ENCODE peak calls at places on chromosomes 4 and X, in seven cellular contexts. One of them, this sample, is unnamed. For H3K4me1, the result is how much of the 10 kb centered on the place peaks cover.

GRCh38 chr4:134624365-134624764 is 422.8 kb upstream of the PABPC4L start:
- DNase-seq in MM.1S: no peak
- DNase-seq in HCT116: no peak
- DNase-seq in OCI-LY7: no peak
- DNase-seq in neural progenitor cell: peak
- DNase-seq in GM23248: no peak
- DNase-seq in PC-3: no peak
- DNase-seq in this sample: peak

GRCh38 chrX:21509912-21510311 is 135.7 kb downstream of the CNKSR2 start:
- DNase-seq in OCI-LY7: no peak
- DNase-seq in GM23248: peak
- DNase-seq in MM.1S: no peak
- DNase-seq in HCT116: no peak
- DNase-seq in PC-3: peak
- DNase-seq in neural progenitor cell: no peak
- DNase-seq in this sample: no peak

GRCh38 chrX:10922158-10922557 is 189.0 kb upstream of the HCCS start:
- DNase-seq in neural progenitor cell: no peak
- DNase-seq in OCI-LY7: no peak
- DNase-seq in MM.1S: no peak
- DNase-seq in GM23248: peak
- DNase-seq in HCT116: no peak
- DNase-seq in PC-3: peak
- DNase-seq in this sample: no peak

GRCh38 chr4:110840221-110840654 is 217.4 kb upstream of the PITX2 start:
- DNase-seq in GM23248: peak
- DNase-seq in neural progenitor cell: no peak
- DNase-seq in HCT116: no peak
- DNase-seq in MM.1S: no peak
- DNase-seq in OCI-LY7: no peak
- DNase-seq in PC-3: peak
- DNase-seq in this sample: no peak

GRCh38 chr4:138728566-138728965 is 287.0 kb upstream of the NOCT start:
- DNase-seq in HCT116: no peak
- DNase-seq in neural progenitor cell: no peak
- DNase-seq in MM.1S: no peak
- DNase-seq in PC-3: peak
- DNase-seq in OCI-LY7: no peak
- DNase-seq in GM23248: no peak
- DNase-seq in this sample: no peak

GRCh38 chrX:86806786-86807185 is 658.5 kb downstream of the DACH2 start:
- DNase-seq in OCI-LY7: peak
- DNase-seq in HCT116: no peak
- DNase-seq in neural progenitor cell: peak
- DNase-seq in MM.1S: peak
- DNase-seq in PC-3: peak
- DNase-seq in GM23248: peak
- DNase-seq in this sample: peak

GRCh38 chrX:47644557-47645091 is 5.7 kb downstream of the ELK1 start:
- DNase-seq in OCI-LY7: no peak
- DNase-seq in GM23248: peak
- DNase-seq in MM.1S: peak
- DNase-seq in HCT116: no peak
- DNase-seq in PC-3: peak
- DNase-seq in neural progenitor cell: peak
- DNase-seq in this sample: peak

GRCh38 chrX:81890476-81890875 is 688.6 kb downstream of the SH3BGRL start:
- DNase-seq in neural progenitor cell: no peak
- DNase-seq in PC-3: peak
- DNase-seq in GM23248: no peak
- DNase-seq in OCI-LY7: no peak
- DNase-seq in HCT116: no peak
- DNase-seq in MM.1S: no peak
- DNase-seq in this sample: no peak

GRCh38 chr4:4428966-4429875 is 42.3 kb downstream of the NSG1 start:
- DNase-seq in HCT116: no peak
- DNase-seq in GM23248: no peak
- DNase-seq in OCI-LY7: no peak
- DNase-seq in MM.1S: no peak
- DNase-seq in PC-3: no peak
- DNase-seq in neural progenitor cell: no peak
- DNase-seq in this sample: no peak

GRCh38 chr4:87781569-87781968 is 17.8 kb upstream of the IBSP start:
- DNase-seq in GM23248: no peak
- DNase-seq in MM.1S: no peak
- DNase-seq in HCT116: no peak
- DNase-seq in neural progenitor cell: no peak
- DNase-seq in OCI-LY7: no peak
- DNase-seq in PC-3: no peak
- DNase-seq in this sample: no peak

GRCh38 chrX:76538860-76539259 is 111.3 kb downstream of the MAGEE1 start:
- DNase-seq in GM23248: no peak
- DNase-seq in OCI-LY7: no peak
- DNase-seq in neural progenitor cell: peak
- DNase-seq in PC-3: no peak
- DNase-seq in HCT116: no peak
- DNase-seq in MM.1S: no peak
- DNase-seq in this sample: peak

GRCh38 chr4:8307126-8307525 is 37.6 kb downstream of the HTRA3 start:
- DNase-seq in MM.1S: no peak
- DNase-seq in OCI-LY7: no peak
- DNase-seq in GM23248: no peak
- DNase-seq in PC-3: no peak
- DNase-seq in neural progenitor cell: no peak
- DNase-seq in HCT116: no peak
- DNase-seq in this sample: no peak

GRCh38 chr4:186798951-186799659 is 75.4 kb upstream of the FAT1 start:
- DNase-seq in OCI-LY7: no peak
- DNase-seq in GM23248: no peak
- DNase-seq in HCT116: no peak
- DNase-seq in neural progenitor cell: no peak
- DNase-seq in MM.1S: peak
- DNase-seq in PC-3: no peak
- DNase-seq in this sample: no peak

GRCh38 chrX:38409289-38409688 is 56.9 kb downstream of the OTC start:
- DNase-seq in neural progenitor cell: no peak
- DNase-seq in MM.1S: no peak
- DNase-seq in GM23248: no peak
- DNase-seq in PC-3: no peak
- DNase-seq in OCI-LY7: no peak
- DNase-seq in HCT116: no peak
- DNase-seq in this sample: peak

GRCh38 chrX:8235026-8235425 is 64.0 kb upstream of the VCX2 start:
- DNase-seq in MM.1S: no peak
- DNase-seq in GM23248: no peak
- DNase-seq in neural progenitor cell: no peak
- DNase-seq in OCI-LY7: no peak
- DNase-seq in HCT116: no peak
- DNase-seq in PC-3: peak
- DNase-seq in this sample: no peak

GRCh38 chr4:79259242-79259641 is 66.6 kb downstream of the NAA11 start:
- DNase-seq in PC-3: no peak
- DNase-seq in HCT116: no peak
- DNase-seq in neural progenitor cell: no peak
- DNase-seq in MM.1S: no peak
- DNase-seq in GM23248: no peak
- DNase-seq in OCI-LY7: no peak
- DNase-seq in this sample: no peak

GRCh38 chrX:153061732-153062131 is 5.5 kb downstream of the PNMA3 start:
- DNase-seq in neural progenitor cell: no peak
- DNase-seq in HCT116: no peak
- DNase-seq in GM23248: peak
- DNase-seq in MM.1S: no peak
- DNase-seq in PC-3: peak
- DNase-seq in OCI-LY7: no peak
- DNase-seq in this sample: no peak

GRCh38 chrX:68999931-69000330 is 165.3 kb downstream of the PJA1 start:
- DNase-seq in HCT116: no peak
- DNase-seq in OCI-LY7: no peak
- DNase-seq in neural progenitor cell: no peak
- DNase-seq in MM.1S: no peak
- DNase-seq in GM23248: no peak
- DNase-seq in PC-3: peak
- DNase-seq in this sample: no peak
- H3K27ac ChIP-seq in HCT116: no peak
- H3K27ac ChIP-seq in OCI-LY7: no peak
- H3K27ac ChIP-seq in neural progenitor cell: no peak
- H3K27ac ChIP-seq in MM.1S: no peak
- H3K27ac ChIP-seq in GM23248: no peak
- H3K27ac ChIP-seq in PC-3: peak
- H3K27ac ChIP-seq in this sample: no peak

GRCh38 chr4:130257271-130257670 is 1161.3 kb downstream of the C4orf33 start:
- DNase-seq in neural progenitor cell: no peak
- DNase-seq in HCT116: no peak
- DNase-seq in OCI-LY7: no peak
- DNase-seq in PC-3: peak
- DNase-seq in GM23248: peak
- DNase-seq in MM.1S: no peak
- DNase-seq in this sample: no peak
- TF ChIP-seq EZH2phosphoT487 in neural progenitor cell: no peak
- TF ChIP-seq EZH2phosphoT487 in HCT116: no peak
- TF ChIP-seq EZH2phosphoT487 in OCI-LY7: no peak
- TF ChIP-seq EZH2phosphoT487 in PC-3: no peak
- TF ChIP-seq EZH2phosphoT487 in GM23248: no peak
- TF ChIP-seq EZH2phosphoT487 in MM.1S: no peak
- TF ChIP-seq EZH2phosphoT487 in this sample: no peak

GRCh38 chr4:7128234-7128633 is 60.4 kb upstream of the GRPEL1 start:
- DNase-seq in HCT116: no peak
- DNase-seq in GM23248: no peak
- DNase-seq in PC-3: no peak
- DNase-seq in MM.1S: no peak
- DNase-seq in neural progenitor cell: no peak
- DNase-seq in OCI-LY7: no peak
- DNase-seq in this sample: no peak
- H3K4me1 ChIP-seq in HCT116: under half
- H3K4me1 ChIP-seq in GM23248: under half
- H3K4me1 ChIP-seq in PC-3: under half
- H3K4me1 ChIP-seq in MM.1S: under half
- H3K4me1 ChIP-seq in neural progenitor cell: under half
- H3K4me1 ChIP-seq in OCI-LY7: under half
- H3K4me1 ChIP-seq in this sample: under half

DNA sequence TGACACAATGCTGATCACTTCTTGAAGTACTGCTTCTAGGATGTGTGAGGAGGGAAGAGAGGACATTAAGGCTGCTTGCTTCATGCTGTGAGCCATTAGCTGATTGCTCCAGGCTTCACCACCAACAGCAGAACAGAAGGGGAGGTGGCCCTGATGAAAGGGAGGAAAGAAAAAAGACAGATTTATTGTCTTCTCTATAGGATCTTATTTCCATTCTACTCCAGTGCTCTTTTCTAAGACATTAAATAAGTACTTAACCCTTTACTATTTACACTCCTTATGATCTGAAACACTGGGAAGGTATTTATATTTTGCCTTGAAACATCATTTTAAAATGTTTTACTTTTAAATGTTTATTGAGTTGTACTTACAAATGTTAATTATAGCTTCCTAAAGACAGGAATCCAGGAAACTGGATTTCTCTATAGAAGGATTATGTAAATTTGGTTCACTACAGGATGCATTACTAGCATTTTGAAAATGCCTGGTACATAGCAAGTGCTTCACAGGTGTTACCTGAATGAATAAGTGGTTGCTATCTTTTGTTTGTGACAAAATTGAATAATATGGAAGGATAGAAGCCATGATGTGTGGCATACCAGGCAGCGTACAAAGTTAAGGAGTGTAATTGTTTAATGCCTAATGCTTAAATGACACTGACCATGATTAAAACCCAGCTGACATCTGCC is 680.9 kb upstream of the ATOH1 start:
- DNase-seq in neural progenitor cell: peak
- DNase-seq in PC-3: no peak
- DNase-seq in GM23248: no peak
- DNase-seq in MM.1S: no peak
- DNase-seq in HCT116: no peak
- DNase-seq in OCI-LY7: no peak
- DNase-seq in this sample: peak
- H3K27ac ChIP-seq in neural progenitor cell: peak
- H3K27ac ChIP-seq in PC-3: no peak
- H3K27ac ChIP-seq in GM23248: no peak
- H3K27ac ChIP-seq in MM.1S: no peak
- H3K27ac ChIP-seq in HCT116: no peak
- H3K27ac ChIP-seq in OCI-LY7: no peak
- H3K27ac ChIP-seq in this sample: no peak